ENCODE peak calls at places on chromosome 1, in five cellular contexts. G, S, Q, O and A are unnamed samples.

GRCh38 chr1:181255270-181255929 is 166.9 kb downstream of the IER5 start:
- DNase-seq in G (peak), Q (peak), O (no peak), S (no peak), A (no peak)

GRCh38 chr1:53728196-53728595 is 10.8 kb downstream of the GLIS1 start:
- DNase-seq in O (no peak), Q (no peak), G (no peak), S (no peak), A (no peak)

GRCh38 chr1:14118691-14119485 is 418.9 kb downstream of the PRDM2 start:
- DNase-seq in S (no peak), Q (no peak), O (no peak), G (no peak), A (no peak)

GRCh38 chr1:160618763-160619274 is 28.0 kb downstream of the SLAMF1 start:
- DNase-seq in G (peak), Q (no peak), O (peak), S (no peak), A (peak)

GRCh38 chr1:55466921-55467320 is 251.8 kb upstream of the USP24 start:
- DNase-seq in S (no peak), G (no peak), O (no peak), Q (peak), A (no peak)

GRCh38 chr1:23483327-23484252 is at the start of gene ASAP3:
- DNase-seq in Q (peak), G (peak), S (peak), O (peak), A (peak)

GRCh38 chr1:108897865-108898720 is 21.3 kb downstream of the GPSM2 start:
- DNase-seq in S (peak), O (peak), G (peak), Q (peak), A (peak)

GRCh38 chr1:226632169-226632884 is 83.8 kb downstream of the STUM start:
- DNase-seq in S (no peak), G (no peak), Q (no peak), O (no peak), A (no peak)

GRCh38 chr1:80846966-80847365 is 953.8 kb upstream of the ADGRL2 start:
- DNase-seq in Q (no peak), G (no peak), S (no peak), O (no peak), A (no peak)

GRCh38 chr1:1001631-1002300 is 1.9 kb upstream of the HES4 start:
- DNase-seq in Q (peak), O (peak), S (peak), G (peak), A (peak)

GRCh38 chr1:228515200-228515834 is 28.1 kb downstream of the RNF187 start:
- DNase-seq in G (peak), S (peak), Q (peak), O (peak), A (peak)

GRCh38 chr1:214670098-214670497 is 67.1 kb downstream of the CENPF start:
- DNase-seq in G (no peak), Q (peak), O (no peak), S (no peak), A (peak)

GRCh38 chr1:218816999-218817398 is 356.7 kb upstream of the LYPLAL1 start:
- DNase-seq in G (no peak), O (peak), Q (no peak), S (no peak), A (no peak)

GRCh38 chr1:84653130-84653680 is 37.1 kb downstream of the SSX2IP start:
- DNase-seq in Q (peak), S (no peak), O (peak), G (peak), A (peak)

GRCh38 chr1:2788506-2789163 is 12.9 kb downstream of the TTC34 start:
- DNase-seq in G (no peak), O (peak), S (no peak), Q (no peak), A (no peak)

GRCh38 chr1:160726114-160726497 is 12.9 kb upstream of the SLAMF7 start:
- DNase-seq in O (no peak), S (no peak), Q (peak), G (peak), A (no peak)

GRCh38 chr1:66723985-66724384 is 28.3 kb upstream of the DYNLT5 start:
- DNase-seq in O (no peak), S (no peak), G (no peak), Q (peak), A (no peak)

DNA sequence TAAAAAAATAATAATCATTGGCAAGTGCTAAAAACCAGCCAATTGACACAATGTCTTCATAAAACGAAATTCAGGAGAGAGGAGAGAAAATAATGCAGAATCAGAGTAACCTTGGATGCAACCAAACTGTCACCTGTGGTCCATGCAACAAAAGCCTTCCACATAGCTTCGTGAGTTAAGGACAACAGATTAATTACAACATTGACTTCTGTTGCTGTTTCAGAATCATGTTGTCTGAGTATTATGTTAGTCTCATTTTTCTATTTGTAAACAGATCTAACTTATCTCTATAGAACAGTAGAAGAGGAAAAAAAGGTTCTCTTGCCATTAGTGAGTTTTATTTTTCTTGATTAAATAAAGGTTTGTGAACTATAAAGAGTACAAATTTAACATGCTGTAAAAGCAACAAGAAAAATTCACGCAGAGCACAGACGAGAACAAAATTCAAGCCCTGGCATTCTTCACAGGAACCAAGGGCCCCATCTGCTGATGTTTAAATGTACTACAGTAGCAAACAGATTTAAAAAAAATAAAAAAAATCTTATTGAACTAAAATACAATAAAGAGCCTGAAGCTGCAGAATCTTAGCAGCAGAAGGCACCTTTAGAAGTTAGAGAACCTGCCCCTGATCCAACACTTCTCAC is 381.1 kb upstream of the PKN2 start:
- DNase-seq in S (peak), G (peak), O (peak), Q (peak), A (no peak)
- TF ChIP-seq EZH2phosphoT487 in S (no peak), G (no peak), O (no peak), Q (no peak), A (no peak)

GRCh38 chr1:121516279-121516967 is 331.6 kb downstream of the SRGAP2C start:
- DNase-seq in Q (no peak), S (no peak), G (no peak), O (no peak), A (no peak)
- TF ChIP-seq EZH2phosphoT487 in Q (no peak), S (no peak), G (no peak), O (no peak), A (no peak)

GRCh38 chr1:47635111-47635510 is 197.3 kb downstream of the FOXD2 start:
- DNase-seq in G (no peak), S (no peak), O (no peak), Q (no peak), A (no peak)

GRCh38 chr1:47638240-47638639 is 200.4 kb downstream of the FOXD2 start:
- DNase-seq in Q (no peak), O (no peak), G (no peak), S (no peak), A (no peak)

GRCh38 chr1:47638713-47639112 is 200.9 kb downstream of the FOXD2 start:
- DNase-seq in G (no peak), O (no peak), Q (no peak), S (no peak), A (peak)

GRCh38 chr1:47637111-47637685 is 199.4 kb downstream of the FOXD2 start:
- DNase-seq in O (no peak), G (no peak), S (no peak), Q (peak), A (no peak)

GRCh38 chr1:47635597-47635996 is 197.8 kb downstream of the FOXD2 start:
- DNase-seq in G (no peak), Q (peak), S (no peak), O (no peak), A (no peak)
- TF ChIP-seq EZH2phosphoT487 in G (no peak), Q (no peak), S (no peak), O (no peak), A (no peak)

DNA sequence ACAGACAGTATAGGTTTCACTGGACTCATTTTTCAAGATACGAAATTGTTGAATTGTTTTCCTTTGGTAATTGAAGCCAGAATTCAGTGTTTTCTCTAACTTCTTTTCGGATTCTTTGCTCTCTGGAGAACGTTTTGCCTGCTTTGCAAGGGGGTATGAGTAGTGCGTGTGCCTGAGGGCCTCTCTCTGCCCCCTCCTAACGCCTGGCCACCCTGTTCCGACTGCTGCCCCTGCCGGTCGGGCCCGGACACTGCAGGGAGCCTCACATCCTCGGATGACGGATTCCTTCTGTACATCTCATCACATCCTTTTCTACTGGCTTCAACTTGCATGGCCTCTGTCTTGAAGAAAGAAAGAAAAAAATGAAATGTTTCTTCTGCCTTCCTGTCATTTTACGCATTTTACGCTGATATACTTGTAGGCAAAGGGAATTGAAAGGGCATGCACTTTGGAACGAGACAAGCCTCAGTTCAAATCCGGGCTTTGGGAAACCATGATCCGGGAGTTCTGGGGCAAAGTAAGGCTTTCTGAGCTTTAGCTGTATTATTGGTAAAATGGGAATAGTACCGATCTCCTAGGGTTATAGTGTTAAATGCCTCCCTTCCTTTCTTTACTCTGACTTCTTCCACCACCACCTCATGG is 65.1 kb downstream of the DISC1 start:
- DNase-seq in O (peak), G (peak), S (peak), Q (no peak), A (peak)
- TF ChIP-seq EZH2phosphoT487 in O (no peak), G (no peak), S (no peak), Q (no peak), A (no peak)

GRCh38 chr1:30407030-30407861 is 316.1 kb downstream of the MATN1 start:
- DNase-seq in G (no peak), S (peak), Q (peak), O (no peak), A (no peak)
- TF ChIP-seq EZH2phosphoT487 in G (no peak), S (no peak), Q (no peak), O (no peak), A (no peak)

GRCh38 chr1:111990878-111991760 is 1.7 kb upstream of the KCND3 start:
- DNase-seq in G (peak), O (peak), Q (peak), S (peak), A (peak)
- TF ChIP-seq EZH2phosphoT487 in G (no peak), O (no peak), Q (no peak), S (peak), A (no peak)